ENCODE peak calls at places on chromosomes 11 and 22, in seven cellular contexts. One of them, this sample, is unnamed.

GRCh38 chr22:19430890-19431541 is 517 bp downstream of the HIRA start:
- DNase-seq in stimulated activated CD4-positive, alpha-beta T cell treated with anti-CD3 and anti-CD28 coated beads, Interleukin-15, amount 100 ng/mL, for 1 hour: no peak
- DNase-seq in neural crest cell: peak; percentile 38
- DNase-seq in ovary: peak; percentile 56
- DNase-seq in A172: no peak
- DNase-seq in naive thymus-derived CD8-positive, alpha-beta T cell: peak; percentile 14
- DNase-seq in Kasumi-1: no peak
- DNase-seq in this sample: peak; percentile 80

GRCh38 chr11:65859812-65860277 is 388 bp upstream of the MUS81 start:
- DNase-seq in neural crest cell: no peak
- DNase-seq in stimulated activated CD4-positive, alpha-beta T cell treated with anti-CD3 and anti-CD28 coated beads, Interleukin-15, amount 100 ng/mL, for 1 hour: peak; percentile 26
- DNase-seq in ovary: no peak
- DNase-seq in naive thymus-derived CD8-positive, alpha-beta T cell: no peak
- DNase-seq in A172: no peak
- DNase-seq in Kasumi-1: peak; percentile 50
- DNase-seq in this sample: no peak

GRCh38 chr11:61507962-61508824 is at the start of gene LRRC10B:
- DNase-seq in stimulated activated CD4-positive, alpha-beta T cell treated with anti-CD3 and anti-CD28 coated beads, Interleukin-15, amount 100 ng/mL, for 1 hour: no peak
- DNase-seq in A172: no peak
- DNase-seq in neural crest cell: peak; percentile 49
- DNase-seq in naive thymus-derived CD8-positive, alpha-beta T cell: no peak
- DNase-seq in Kasumi-1: peak; percentile 15
- DNase-seq in ovary: no peak
- DNase-seq in this sample: no peak

GRCh38 chr11:86688398-86689179 is 16.2 kb upstream of the ME3 start:
- DNase-seq in A172: no peak
- DNase-seq in neural crest cell: no peak
- DNase-seq in naive thymus-derived CD8-positive, alpha-beta T cell: no peak
- DNase-seq in ovary: no peak
- DNase-seq in Kasumi-1: peak; percentile 82
- DNase-seq in stimulated activated CD4-positive, alpha-beta T cell treated with anti-CD3 and anti-CD28 coated beads, Interleukin-15, amount 100 ng/mL, for 1 hour: no peak
- DNase-seq in this sample: peak; percentile 91

GRCh38 chr11:61610905-61611304 is 30.0 kb upstream of the SYT7 start:
- DNase-seq in stimulated activated CD4-positive, alpha-beta T cell treated with anti-CD3 and anti-CD28 coated beads, Interleukin-15, amount 100 ng/mL, for 1 hour: no peak
- DNase-seq in Kasumi-1: no peak
- DNase-seq in A172: no peak
- DNase-seq in ovary: no peak
- DNase-seq in neural crest cell: no peak
- DNase-seq in naive thymus-derived CD8-positive, alpha-beta T cell: no peak
- DNase-seq in this sample: no peak

GRCh38 chr11:34905666-34906065 is 10.5 kb downstream of the APIP start:
- DNase-seq in neural crest cell: no peak
- DNase-seq in naive thymus-derived CD8-positive, alpha-beta T cell: no peak
- DNase-seq in Kasumi-1: no peak
- DNase-seq in ovary: no peak
- DNase-seq in stimulated activated CD4-positive, alpha-beta T cell treated with anti-CD3 and anti-CD28 coated beads, Interleukin-15, amount 100 ng/mL, for 1 hour: no peak
- DNase-seq in A172: no peak
- DNase-seq in this sample: no peak

GRCh38 chr22:19043111-19044085 is 78.8 kb downstream of the DGCR2 start:
- DNase-seq in neural crest cell: no peak
- DNase-seq in stimulated activated CD4-positive, alpha-beta T cell treated with anti-CD3 and anti-CD28 coated beads, Interleukin-15, amount 100 ng/mL, for 1 hour: no peak
- DNase-seq in Kasumi-1: no peak
- DNase-seq in ovary: no peak
- DNase-seq in A172: peak; percentile 24
- DNase-seq in naive thymus-derived CD8-positive, alpha-beta T cell: no peak
- DNase-seq in this sample: no peak

GRCh38 chr11:119206512-119207299 is 567 bp downstream of the CBL start:
- DNase-seq in Kasumi-1: peak; percentile 51
- DNase-seq in naive thymus-derived CD8-positive, alpha-beta T cell: peak; percentile 42
- DNase-seq in A172: no peak
- DNase-seq in ovary: peak; percentile 78
- DNase-seq in stimulated activated CD4-positive, alpha-beta T cell treated with anti-CD3 and anti-CD28 coated beads, Interleukin-15, amount 100 ng/mL, for 1 hour: peak; percentile 9
- DNase-seq in neural crest cell: peak; percentile 52
- DNase-seq in this sample: peak; percentile 82

GRCh38 chr22:30602049-30602448 is 4.9 kb upstream of the TCN2 start:
- DNase-seq in naive thymus-derived CD8-positive, alpha-beta T cell: peak; percentile 11
- DNase-seq in stimulated activated CD4-positive, alpha-beta T cell treated with anti-CD3 and anti-CD28 coated beads, Interleukin-15, amount 100 ng/mL, for 1 hour: no peak
- DNase-seq in A172: peak; percentile 21
- DNase-seq in neural crest cell: no peak
- DNase-seq in ovary: no peak
- DNase-seq in Kasumi-1: peak; percentile 77
- DNase-seq in this sample: peak; percentile 66

GRCh38 chr11:45563801-45564200 is 101.6 kb downstream of the CHST1 start:
- DNase-seq in A172: no peak
- DNase-seq in naive thymus-derived CD8-positive, alpha-beta T cell: no peak
- DNase-seq in stimulated activated CD4-positive, alpha-beta T cell treated with anti-CD3 and anti-CD28 coated beads, Interleukin-15, amount 100 ng/mL, for 1 hour: no peak
- DNase-seq in ovary: no peak
- DNase-seq in Kasumi-1: no peak
- DNase-seq in neural crest cell: no peak
- DNase-seq in this sample: peak; percentile 61

GRCh38 chr11:129414144-129414876 is 38.7 kb downstream of the BARX2 start:
- DNase-seq in stimulated activated CD4-positive, alpha-beta T cell treated with anti-CD3 and anti-CD28 coated beads, Interleukin-15, amount 100 ng/mL, for 1 hour: no peak
- DNase-seq in A172: no peak
- DNase-seq in neural crest cell: no peak
- DNase-seq in ovary: no peak
- DNase-seq in naive thymus-derived CD8-positive, alpha-beta T cell: no peak
- DNase-seq in Kasumi-1: no peak
- DNase-seq in this sample: no peak

GRCh38 chr11:130477646-130478203 is 29.3 kb downstream of the ADAMTS15 start:
- DNase-seq in neural crest cell: no peak
- DNase-seq in naive thymus-derived CD8-positive, alpha-beta T cell: no peak
- DNase-seq in stimulated activated CD4-positive, alpha-beta T cell treated with anti-CD3 and anti-CD28 coated beads, Interleukin-15, amount 100 ng/mL, for 1 hour: no peak
- DNase-seq in ovary: no peak
- DNase-seq in Kasumi-1: no peak
- DNase-seq in A172: no peak
- DNase-seq in this sample: no peak

This sample was measured in OCI-M1.